ENCODE peak calls at places on chromosomes 7 and 10, in nine cellular contexts. D is GM10248; M is dorsolateral prefrontal cortex; V is GM23338; X is hepatocyte; E is endothelial cell; R is activated B cell treated with CpG ODN at 0.5 μM for 24 hours; I is Calu3; F is CD4-positive, alpha-beta T cell. O is an unnamed sample.
A peak's percentile ranks its signal among the peaks of the same experiment; 100 is the strongest.

GRCh38 chr10:66505003-66505707 is 420.7 kb upstream of the LRRTM3 start:
- DNase-seq in R (no peak), X (no peak), V (no peak), I (no peak), D (no peak), E (no peak), M (no peak), F (no peak), O (no peak)

GRCh38 chr7:6027806-6028365 is 3.3 kb upstream of the ANKRD61 start:
- DNase-seq in F (no peak), I (no peak), V (no peak), D (no peak), E (no peak), X (no peak), M (no peak), R (no peak), O (no peak)

GRCh38 chr10:43197834-43198681 is 59.8 kb downstream of the CSGALNACT2 start:
- DNase-seq in M (peak; percentile 25), I (no peak), F (no peak), X (no peak), R (no peak), V (peak; percentile 42), E (peak; percentile 60), D (no peak), O (peak; percentile 25)

GRCh38 chr10:35448687-35449662 is 112.7 kb downstream of the CCNY start:
- DNase-seq in E (no peak), R (no peak), V (no peak), M (no peak), I (peak; percentile 57), F (no peak), D (no peak), X (no peak), O (no peak)

GRCh38 chr10:14798631-14799030 is 23.9 kb upstream of the FAM107B start:
- DNase-seq in I (no peak), M (no peak), E (no peak), R (no peak), F (no peak), X (no peak), V (no peak), D (no peak), O (no peak)

GRCh38 chr10:97921581-97922377 is 72.1 kb downstream of the GOLGA7B start:
- DNase-seq in M (no peak), I (no peak), X (no peak), E (no peak), R (no peak), D (no peak), V (no peak), F (no peak), O (no peak)

GRCh38 chr7:158991824-158992621 is 135.7 kb downstream of the DYNC2I1 start:
- DNase-seq in V (peak; percentile 27), I (no peak), E (no peak), X (peak; percentile 55), D (no peak), R (no peak), M (no peak), F (peak; percentile 34), O (no peak)

GRCh38 chr7:45347804-45348203 is 190.2 kb downstream of the RAMP3 start:
- DNase-seq in X (peak; percentile 65), V (no peak), M (no peak), E (no peak), I (no peak), F (no peak), D (no peak), R (no peak), O (no peak)

GRCh38 chr7:1091019-1091643 is 3.2 kb downstream of the GPER1 start:
- DNase-seq in R (no peak), E (no peak), F (no peak), I (no peak), X (no peak), D (no peak), M (no peak), V (no peak), O (no peak)

GRCh38 chr7:131898418-131898817 is 342.0 kb upstream of the PODXL start:
- DNase-seq in R (no peak), V (no peak), M (no peak), I (no peak), D (no peak), F (no peak), E (no peak), X (no peak), O (no peak)

GRCh38 chr7:93719546-93719945 is 145.0 kb upstream of the CALCR start:
- DNase-seq in R (no peak), I (no peak), V (no peak), M (no peak), E (no peak), D (no peak), F (no peak), X (peak; percentile 71), O (no peak)

GRCh38 chr7:45366432-45366831 is 207.7 kb upstream of the ADCY1 start:
- DNase-seq in F (no peak), I (no peak), D (no peak), V (no peak), R (no peak), M (no peak), X (no peak), E (no peak), O (no peak)

GRCh38 chr7:46387646-46388045 is 466.6 kb upstream of the IGFBP3 start:
- DNase-seq in X (no peak), M (no peak), R (no peak), E (no peak), D (no peak), I (no peak), V (no peak), F (no peak), O (no peak)

GRCh38 chr7:73586911-73587310 is 8.5 kb upstream of the TBL2 start:
- DNase-seq in X (no peak), V (no peak), M (no peak), I (no peak), R (no peak), D (no peak), E (no peak), F (no peak), O (no peak)

DNA sequence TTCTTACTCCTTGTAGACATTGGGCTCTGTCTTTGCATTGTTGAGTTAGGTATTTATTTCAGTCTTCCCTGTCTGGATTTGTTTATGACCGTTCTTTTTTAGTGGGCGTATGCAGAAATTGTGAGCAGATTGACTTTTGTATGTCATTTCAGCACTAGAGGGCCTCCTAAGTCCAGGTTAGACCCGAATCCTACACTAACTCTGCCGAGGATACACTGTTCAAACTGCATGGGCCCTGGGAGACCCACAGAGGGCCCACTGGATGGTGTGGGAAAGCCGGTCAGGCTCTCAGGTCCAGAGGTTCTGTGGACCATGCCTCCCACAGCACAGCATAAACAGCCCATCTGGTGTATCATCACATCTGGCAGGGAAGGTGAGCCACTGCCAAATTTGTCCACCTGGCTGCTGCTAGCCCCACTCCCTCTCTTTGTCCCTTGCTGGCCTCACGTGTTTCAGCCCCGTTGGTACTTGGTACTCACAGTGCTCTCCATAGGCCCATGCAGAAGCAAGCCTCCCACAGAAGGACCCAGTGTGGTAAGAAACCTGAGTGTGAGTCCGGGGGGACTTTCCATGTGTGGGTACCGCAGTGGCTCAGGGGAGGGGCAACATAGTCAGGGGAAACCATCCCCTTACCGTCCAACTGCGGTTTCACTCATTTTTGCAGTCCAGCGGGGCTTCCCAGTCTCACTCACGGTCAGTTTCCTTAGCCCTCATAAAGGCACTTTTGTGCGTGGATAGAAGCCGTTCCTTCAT is 112.8 kb downstream of the APBB1IP start:
- DNase-seq in F (no peak), X (no peak), D (no peak), I (peak; percentile 15), M (no peak), E (no peak), V (peak; percentile 64), R (no peak), O (no peak)
- TF ChIP-seq CTCF in F (no peak), X (no peak), D (no peak), I (no peak), M (no peak), E (no peak), V (peak; percentile 70), R (no peak), O (no peak)

GRCh38 chr10:33832124-33832787 is 497.8 kb upstream of the NRP1 start:
- DNase-seq in X (no peak), F (no peak), D (no peak), I (no peak), R (no peak), M (no peak), V (no peak), E (no peak), O (no peak)

GRCh38 chr10:33843379-33843778 is 508.9 kb upstream of the NRP1 start:
- DNase-seq in F (no peak), I (no peak), D (no peak), R (no peak), V (no peak), M (no peak), X (no peak), E (no peak), O (no peak)

GRCh38 chr10:33841678-33842077 is 507.2 kb upstream of the NRP1 start:
- DNase-seq in X (no peak), D (no peak), V (no peak), M (no peak), E (no peak), I (no peak), R (no peak), F (no peak), O (no peak)

GRCh38 chr10:33837736-33838135 is 503.3 kb upstream of the NRP1 start:
- DNase-seq in R (no peak), M (no peak), D (no peak), I (no peak), E (no peak), V (peak; percentile 5), F (no peak), X (no peak), O (no peak)
- TF ChIP-seq CTCF in R (no peak), M (no peak), D (no peak), I (no peak), E (no peak), V (peak; percentile 48), F (no peak), X (no peak), O (no peak)

GRCh38 chr10:44370731-44371248 is 14.1 kb downstream of the CXCL12 start:
- DNase-seq in X (no peak), M (no peak), E (no peak), F (no peak), V (peak; percentile 85), D (no peak), I (no peak), R (no peak), O (no peak)
- TF ChIP-seq CTCF in X (no peak), M (no peak), E (no peak), F (no peak), V (no peak), D (no peak), I (no peak), R (no peak), O (no peak)

DNA sequence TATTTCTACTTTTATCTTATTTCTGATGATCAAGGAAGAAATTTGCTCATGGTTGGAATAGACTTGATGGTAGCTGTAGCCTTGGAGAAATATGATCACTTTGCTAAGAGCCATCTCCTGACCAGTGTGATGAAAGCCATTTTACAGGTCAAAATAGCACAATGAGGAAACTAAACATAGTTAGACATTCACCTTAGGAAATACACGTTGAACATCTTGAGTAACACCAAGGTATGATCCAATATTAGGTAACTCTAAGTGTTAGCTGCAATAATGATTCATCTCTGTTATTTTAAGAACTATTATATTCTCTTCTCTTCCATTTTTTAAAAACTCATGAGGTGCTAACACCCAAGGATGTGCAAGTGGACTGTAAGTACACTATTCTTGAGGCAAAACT is 328.0 kb downstream of the PLXDC2 start:
- DNase-seq in D (no peak), F (no peak), X (no peak), V (no peak), R (no peak), E (no peak), I (no peak), M (no peak), O (no peak)
- TF ChIP-seq CTCF in D (no peak), F (no peak), X (no peak), V (no peak), R (no peak), E (no peak), I (no peak), M (no peak), O (no peak)